ENCODE peak calls at places on chromosomes 4 and X, in nine cellular contexts. One of them, this sample, is unnamed.

GRCh38 chrX:67545772-67546495 is 2.1 kb downstream of the AR start:
- DNase-seq in Panc1: no peak
- DNase-seq in GM23338: peak
- DNase-seq in HCT116: no peak
- DNase-seq in K562: no peak
- DNase-seq in A549: peak
- DNase-seq in HepG2: no peak
- DNase-seq in SK-N-SH: peak
- DNase-seq in GM12878: no peak
- DNase-seq in this sample: peak

GRCh38 chr4:47531241-47531953 is 46.3 kb downstream of the ATP10D start:
- DNase-seq in Panc1: no peak
- DNase-seq in GM23338: peak
- DNase-seq in HCT116: no peak
- DNase-seq in K562: no peak
- DNase-seq in A549: peak
- DNase-seq in HepG2: peak
- DNase-seq in SK-N-SH: no peak
- DNase-seq in GM12878: peak
- DNase-seq in this sample: peak

GRCh38 chr4:4574792-4575191 is 32.9 kb upstream of the STX18 start:
- DNase-seq in Panc1: peak
- DNase-seq in GM23338: peak
- DNase-seq in HCT116: peak
- DNase-seq in K562: no peak
- DNase-seq in A549: peak
- DNase-seq in HepG2: no peak
- DNase-seq in SK-N-SH: no peak
- DNase-seq in GM12878: no peak
- DNase-seq in this sample: no peak

GRCh38 chrX:40473460-40474204 is 107.1 kb upstream of the ATP6AP2 start:
- DNase-seq in Panc1: no peak
- DNase-seq in GM23338: no peak
- DNase-seq in HCT116: no peak
- DNase-seq in K562: no peak
- DNase-seq in A549: no peak
- DNase-seq in HepG2: no peak
- DNase-seq in SK-N-SH: no peak
- DNase-seq in GM12878: no peak
- DNase-seq in this sample: no peak

GRCh38 chrX:153688071-153688470 is 345 bp downstream of the SLC6A8 start:
- DNase-seq in Panc1: no peak
- DNase-seq in GM23338: no peak
- DNase-seq in HCT116: no peak
- DNase-seq in K562: no peak
- DNase-seq in A549: no peak
- DNase-seq in HepG2: no peak
- DNase-seq in SK-N-SH: no peak
- DNase-seq in GM12878: no peak
- DNase-seq in this sample: no peak

GRCh38 chr4:41057456-41057855 is 156.9 kb downstream of the APBB2 start:
- DNase-seq in Panc1: no peak
- DNase-seq in GM23338: no peak
- DNase-seq in HCT116: no peak
- DNase-seq in K562: no peak
- DNase-seq in A549: no peak
- DNase-seq in HepG2: no peak
- DNase-seq in SK-N-SH: no peak
- DNase-seq in GM12878: no peak
- DNase-seq in this sample: no peak

GRCh38 chr4:52052475-52052780 is 1.3 kb downstream of the SPATA18 start:
- DNase-seq in Panc1: no peak
- DNase-seq in GM23338: peak
- DNase-seq in HCT116: no peak
- DNase-seq in K562: no peak
- DNase-seq in A549: no peak
- DNase-seq in HepG2: peak
- DNase-seq in SK-N-SH: no peak
- DNase-seq in GM12878: peak
- DNase-seq in this sample: no peak

GRCh38 chrX:72306851-72307645 is 1.3 kb upstream of the CITED1 start:
- DNase-seq in Panc1: no peak
- DNase-seq in GM23338: peak
- DNase-seq in HCT116: peak
- DNase-seq in K562: peak
- DNase-seq in A549: peak
- DNase-seq in HepG2: peak
- DNase-seq in SK-N-SH: peak
- DNase-seq in GM12878: no peak
- DNase-seq in this sample: peak

GRCh38 chrX:154021131-154021611 is 1.5 kb upstream of the IRAK1 start:
- DNase-seq in Panc1: no peak
- DNase-seq in GM23338: no peak
- DNase-seq in HCT116: no peak
- DNase-seq in K562: peak
- DNase-seq in A549: no peak
- DNase-seq in HepG2: no peak
- DNase-seq in SK-N-SH: no peak
- DNase-seq in GM12878: no peak
- DNase-seq in this sample: no peak

GRCh38 chr4:81504685-81505598 is 33.2 kb upstream of the RASGEF1B start:
- DNase-seq in Panc1: no peak
- DNase-seq in GM23338: no peak
- DNase-seq in HCT116: no peak
- DNase-seq in K562: no peak
- DNase-seq in A549: no peak
- DNase-seq in HepG2: no peak
- DNase-seq in SK-N-SH: no peak
- DNase-seq in GM12878: no peak
- DNase-seq in this sample: no peak

GRCh38 chr4:76252271-76252653 is 741 bp downstream of the FAM47E start:
- DNase-seq in Panc1: no peak
- DNase-seq in GM23338: no peak
- DNase-seq in HCT116: no peak
- DNase-seq in K562: no peak
- DNase-seq in A549: no peak
- DNase-seq in HepG2: no peak
- DNase-seq in SK-N-SH: no peak
- DNase-seq in GM12878: no peak
- DNase-seq in this sample: no peak

GRCh38 chr4:163693211-163693610 is 198.7 kb downstream of the TMA16 start:
- DNase-seq in Panc1: no peak
- DNase-seq in GM23338: no peak
- DNase-seq in HCT116: no peak
- DNase-seq in K562: no peak
- DNase-seq in A549: no peak
- DNase-seq in HepG2: no peak
- DNase-seq in SK-N-SH: no peak
- DNase-seq in GM12878: no peak
- DNase-seq in this sample: no peak

GRCh38 chr4:163694385-163694784 is 199.9 kb downstream of the TMA16 start:
- DNase-seq in Panc1: no peak
- DNase-seq in GM23338: peak
- DNase-seq in HCT116: no peak
- DNase-seq in K562: no peak
- DNase-seq in A549: no peak
- DNase-seq in HepG2: no peak
- DNase-seq in SK-N-SH: no peak
- DNase-seq in GM12878: no peak
- DNase-seq in this sample: no peak

GRCh38 chr4:163693776-163694175 is 199.3 kb downstream of the TMA16 start:
- DNase-seq in Panc1: no peak
- DNase-seq in GM23338: no peak
- DNase-seq in HCT116: no peak
- DNase-seq in K562: no peak
- DNase-seq in A549: peak
- DNase-seq in HepG2: no peak
- DNase-seq in SK-N-SH: no peak
- DNase-seq in GM12878: no peak
- DNase-seq in this sample: no peak

GRCh38 chr4:163701915-163702314 is 207.4 kb downstream of the TMA16 start:
- DNase-seq in Panc1: no peak
- DNase-seq in GM23338: no peak
- DNase-seq in HCT116: no peak
- DNase-seq in K562: no peak
- DNase-seq in A549: no peak
- DNase-seq in HepG2: no peak
- DNase-seq in SK-N-SH: no peak
- DNase-seq in GM12878: peak
- DNase-seq in this sample: no peak

GRCh38 chr4:163697121-163697520 is 202.6 kb downstream of the TMA16 start:
- DNase-seq in Panc1: no peak
- DNase-seq in GM23338: no peak
- DNase-seq in HCT116: no peak
- DNase-seq in K562: no peak
- DNase-seq in A549: peak
- DNase-seq in HepG2: no peak
- DNase-seq in SK-N-SH: no peak
- DNase-seq in GM12878: no peak
- DNase-seq in this sample: no peak
- TF ChIP-seq REST in Panc1: no peak
- TF ChIP-seq REST in GM23338: no peak
- TF ChIP-seq REST in HCT116: no peak
- TF ChIP-seq REST in K562: no peak
- TF ChIP-seq REST in A549: no peak
- TF ChIP-seq REST in HepG2: no peak
- TF ChIP-seq REST in SK-N-SH: no peak
- TF ChIP-seq REST in GM12878: no peak
- TF ChIP-seq REST in this sample: no peak

GRCh38 chr4:108465886-108466491 is 154.4 kb upstream of the RPL34 start:
- DNase-seq in Panc1: no peak
- DNase-seq in GM23338: no peak
- DNase-seq in HCT116: no peak
- DNase-seq in K562: no peak
- DNase-seq in A549: no peak
- DNase-seq in HepG2: no peak
- DNase-seq in SK-N-SH: no peak
- DNase-seq in GM12878: no peak
- DNase-seq in this sample: no peak

GRCh38 chr4:108466936-108467902 is 153.2 kb upstream of the RPL34 start:
- DNase-seq in Panc1: no peak
- DNase-seq in GM23338: no peak
- DNase-seq in HCT116: peak
- DNase-seq in K562: no peak
- DNase-seq in A549: no peak
- DNase-seq in HepG2: no peak
- DNase-seq in SK-N-SH: no peak
- DNase-seq in GM12878: peak
- DNase-seq in this sample: no peak
- TF ChIP-seq REST in Panc1: no peak
- TF ChIP-seq REST in GM23338: no peak
- TF ChIP-seq REST in HCT116: no peak
- TF ChIP-seq REST in K562: no peak
- TF ChIP-seq REST in A549: no peak
- TF ChIP-seq REST in HepG2: no peak
- TF ChIP-seq REST in SK-N-SH: no peak
- TF ChIP-seq REST in GM12878: no peak
- TF ChIP-seq REST in this sample: no peak

GRCh38 chr4:140645196-140645595 is 76.4 kb upstream of the UCP1 start:
- DNase-seq in Panc1: no peak
- DNase-seq in GM23338: no peak
- DNase-seq in HCT116: no peak
- DNase-seq in K562: no peak
- DNase-seq in A549: no peak
- DNase-seq in HepG2: no peak
- DNase-seq in SK-N-SH: no peak
- DNase-seq in GM12878: no peak
- DNase-seq in this sample: no peak
- TF ChIP-seq REST in Panc1: no peak
- TF ChIP-seq REST in GM23338: no peak
- TF ChIP-seq REST in HCT116: no peak
- TF ChIP-seq REST in K562: no peak
- TF ChIP-seq REST in A549: no peak
- TF ChIP-seq REST in HepG2: no peak
- TF ChIP-seq REST in SK-N-SH: no peak
- TF ChIP-seq REST in GM12878: no peak
- TF ChIP-seq REST in this sample: no peak

GRCh38 chr4:7415927-7416686 is 18.6 kb downstream of the PSAPL1 start:
- DNase-seq in Panc1: no peak
- DNase-seq in GM23338: no peak
- DNase-seq in HCT116: no peak
- DNase-seq in K562: no peak
- DNase-seq in A549: no peak
- DNase-seq in HepG2: no peak
- DNase-seq in SK-N-SH: no peak
- DNase-seq in GM12878: no peak
- DNase-seq in this sample: no peak

GRCh38 chr4:7414046-7414445 is 20.7 kb downstream of the PSAPL1 start:
- DNase-seq in Panc1: no peak
- DNase-seq in GM23338: no peak
- DNase-seq in HCT116: no peak
- DNase-seq in K562: no peak
- DNase-seq in A549: no peak
- DNase-seq in HepG2: no peak
- DNase-seq in SK-N-SH: peak
- DNase-seq in GM12878: no peak
- DNase-seq in this sample: no peak

GRCh38 chr4:7416745-7417432 is 17.8 kb downstream of the PSAPL1 start:
- DNase-seq in Panc1: no peak
- DNase-seq in GM23338: no peak
- DNase-seq in HCT116: no peak
- DNase-seq in K562: no peak
- DNase-seq in A549: no peak
- DNase-seq in HepG2: no peak
- DNase-seq in SK-N-SH: peak
- DNase-seq in GM12878: no peak
- DNase-seq in this sample: no peak

GRCh38 chr4:7412586-7412975 is 22.1 kb downstream of the PSAPL1 start:
- DNase-seq in Panc1: no peak
- DNase-seq in GM23338: no peak
- DNase-seq in HCT116: no peak
- DNase-seq in K562: no peak
- DNase-seq in A549: no peak
- DNase-seq in HepG2: no peak
- DNase-seq in SK-N-SH: peak
- DNase-seq in GM12878: no peak
- DNase-seq in this sample: no peak

DNA sequence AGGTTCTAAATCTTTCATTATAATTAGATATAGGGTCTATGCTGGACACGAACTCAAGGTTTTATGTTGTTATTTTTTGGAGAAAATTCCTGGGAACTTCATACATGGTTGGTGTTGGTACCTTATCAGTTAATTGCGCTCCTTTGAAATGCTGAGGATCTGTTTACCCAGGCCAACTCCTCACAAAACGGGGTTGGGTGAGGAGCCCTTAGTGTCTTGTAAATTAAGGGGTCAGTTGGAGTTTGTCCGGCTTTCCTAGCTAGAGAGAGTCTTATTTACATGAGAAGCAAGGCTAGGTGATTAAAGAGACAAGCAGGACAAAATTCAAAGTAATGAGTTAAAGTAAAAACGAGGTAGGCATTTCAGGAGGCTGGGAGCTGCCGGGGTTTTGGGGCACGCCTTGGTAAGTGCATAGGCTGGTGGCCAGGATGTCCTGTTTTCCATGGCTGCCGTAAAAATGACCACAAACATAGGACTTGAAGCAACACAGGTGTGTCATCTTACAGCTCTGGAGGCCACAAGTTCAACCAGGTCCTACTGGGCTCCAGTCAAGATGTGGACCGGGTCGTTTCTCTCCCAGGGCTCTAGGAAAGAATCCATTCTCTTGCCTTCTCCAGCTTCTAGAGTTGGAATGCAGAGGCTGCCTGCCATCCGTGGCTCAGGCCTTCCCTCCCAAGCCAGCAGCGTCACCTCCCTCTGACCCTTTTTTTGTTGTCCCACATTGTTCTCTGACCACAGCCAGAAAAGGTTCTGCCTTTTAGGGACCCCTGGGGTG is 19.8 kb downstream of the PSAPL1 start:
- DNase-seq in Panc1: no peak
- DNase-seq in GM23338: peak
- DNase-seq in HCT116: no peak
- DNase-seq in K562: no peak
- DNase-seq in A549: no peak
- DNase-seq in HepG2: no peak
- DNase-seq in SK-N-SH: no peak
- DNase-seq in GM12878: no peak
- DNase-seq in this sample: no peak
- TF ChIP-seq REST in Panc1: no peak
- TF ChIP-seq REST in GM23338: no peak
- TF ChIP-seq REST in HCT116: no peak
- TF ChIP-seq REST in K562: no peak
- TF ChIP-seq REST in A549: no peak
- TF ChIP-seq REST in HepG2: no peak
- TF ChIP-seq REST in SK-N-SH: no peak
- TF ChIP-seq REST in GM12878: no peak
- TF ChIP-seq REST in this sample: no peak